ENCODE peak calls at places on chromosome 11, in five cellular contexts. One of them, this sample, is unnamed.

GRCh38 chr11:1888347-1888753 is 3.3 kb downstream of the PRR33 start:
- DNase-seq in stimulated activated CD4-positive, alpha-beta T cell treated with anti-CD3 and anti-CD28 coated beads, Interleukin-4, amount 100 ng/mL, for 48 hours: no peak
- DNase-seq in choroid plexus epithelial cell: no peak
- DNase-seq in kidney: peak
- DNase-seq in fibroblast of pulmonary artery: no peak
- DNase-seq in this sample: no peak

GRCh38 chr11:30811226-30811625 is 225.1 kb upstream of the MPPED2 start:
- DNase-seq in kidney: no peak
- DNase-seq in stimulated activated CD4-positive, alpha-beta T cell treated with anti-CD3 and anti-CD28 coated beads, Interleukin-4, amount 100 ng/mL, for 48 hours: no peak
- DNase-seq in choroid plexus epithelial cell: no peak
- DNase-seq in fibroblast of pulmonary artery: no peak
- DNase-seq in this sample: no peak

GRCh38 chr11:125084057-125084416 is 20.9 kb downstream of the SLC37A2 start:
- DNase-seq in fibroblast of pulmonary artery: no peak
- DNase-seq in choroid plexus epithelial cell: no peak
- DNase-seq in kidney: no peak
- DNase-seq in stimulated activated CD4-positive, alpha-beta T cell treated with anti-CD3 and anti-CD28 coated beads, Interleukin-4, amount 100 ng/mL, for 48 hours: no peak
- DNase-seq in this sample: peak

GRCh38 chr11:20353829-20354434 is 9.6 kb upstream of the HTATIP2 start:
- DNase-seq in fibroblast of pulmonary artery: peak
- DNase-seq in kidney: no peak
- DNase-seq in choroid plexus epithelial cell: peak
- DNase-seq in stimulated activated CD4-positive, alpha-beta T cell treated with anti-CD3 and anti-CD28 coated beads, Interleukin-4, amount 100 ng/mL, for 48 hours: no peak
- DNase-seq in this sample: peak

GRCh38 chr11:355581-356458 is 13.5 kb upstream of the B4GALNT4 start:
- DNase-seq in choroid plexus epithelial cell: peak
- DNase-seq in stimulated activated CD4-positive, alpha-beta T cell treated with anti-CD3 and anti-CD28 coated beads, Interleukin-4, amount 100 ng/mL, for 48 hours: peak
- DNase-seq in fibroblast of pulmonary artery: peak
- DNase-seq in kidney: peak
- DNase-seq in this sample: peak

GRCh38 chr11:73227571-73228211 is 9.6 kb downstream of the P2RY2 start:
- DNase-seq in kidney: peak
- DNase-seq in stimulated activated CD4-positive, alpha-beta T cell treated with anti-CD3 and anti-CD28 coated beads, Interleukin-4, amount 100 ng/mL, for 48 hours: no peak
- DNase-seq in fibroblast of pulmonary artery: no peak
- DNase-seq in choroid plexus epithelial cell: no peak
- DNase-seq in this sample: no peak

GRCh38 chr11:13227676-13228255 is 49.8 kb upstream of the BMAL1 start:
- DNase-seq in choroid plexus epithelial cell: no peak
- DNase-seq in stimulated activated CD4-positive, alpha-beta T cell treated with anti-CD3 and anti-CD28 coated beads, Interleukin-4, amount 100 ng/mL, for 48 hours: no peak
- DNase-seq in fibroblast of pulmonary artery: no peak
- DNase-seq in kidney: no peak
- DNase-seq in this sample: no peak

GRCh38 chr11:67439321-67440228 is 2.1 kb upstream of the PTPRCAP start:
- DNase-seq in stimulated activated CD4-positive, alpha-beta T cell treated with anti-CD3 and anti-CD28 coated beads, Interleukin-4, amount 100 ng/mL, for 48 hours: no peak
- DNase-seq in choroid plexus epithelial cell: no peak
- DNase-seq in kidney: peak
- DNase-seq in fibroblast of pulmonary artery: no peak
- DNase-seq in this sample: no peak

GRCh38 chr11:78715639-78716311 is 141.1 kb upstream of the NARS2 start:
- DNase-seq in choroid plexus epithelial cell: peak
- DNase-seq in kidney: no peak
- DNase-seq in stimulated activated CD4-positive, alpha-beta T cell treated with anti-CD3 and anti-CD28 coated beads, Interleukin-4, amount 100 ng/mL, for 48 hours: peak
- DNase-seq in fibroblast of pulmonary artery: peak
- DNase-seq in this sample: peak

GRCh38 chr11:109960831-109961230 is 132.4 kb upstream of the ZC3H12C start:
- DNase-seq in choroid plexus epithelial cell: peak
- DNase-seq in fibroblast of pulmonary artery: peak
- DNase-seq in stimulated activated CD4-positive, alpha-beta T cell treated with anti-CD3 and anti-CD28 coated beads, Interleukin-4, amount 100 ng/mL, for 48 hours: no peak
- DNase-seq in kidney: peak
- DNase-seq in this sample: no peak

GRCh38 chr11:106391771-106392412 is 314.4 kb downstream of the AASDHPPT start:
- DNase-seq in kidney: no peak
- DNase-seq in choroid plexus epithelial cell: peak
- DNase-seq in stimulated activated CD4-positive, alpha-beta T cell treated with anti-CD3 and anti-CD28 coated beads, Interleukin-4, amount 100 ng/mL, for 48 hours: no peak
- DNase-seq in fibroblast of pulmonary artery: peak
- DNase-seq in this sample: no peak

GRCh38 chr11:18804621-18805020 is 13.0 kb upstream of the PTPN5 start:
- DNase-seq in fibroblast of pulmonary artery: no peak
- DNase-seq in stimulated activated CD4-positive, alpha-beta T cell treated with anti-CD3 and anti-CD28 coated beads, Interleukin-4, amount 100 ng/mL, for 48 hours: no peak
- DNase-seq in choroid plexus epithelial cell: no peak
- DNase-seq in kidney: no peak
- DNase-seq in this sample: no peak

GRCh38 chr11:35116762-35117588 is 22.0 kb upstream of the CD44 start:
- DNase-seq in stimulated activated CD4-positive, alpha-beta T cell treated with anti-CD3 and anti-CD28 coated beads, Interleukin-4, amount 100 ng/mL, for 48 hours: no peak
- DNase-seq in kidney: no peak
- DNase-seq in fibroblast of pulmonary artery: peak
- DNase-seq in choroid plexus epithelial cell: peak
- DNase-seq in this sample: no peak